ENCODE peak calls at places on chromosomes 1 and 21, in nine cellular contexts. One of them, this sample, is unnamed.

GRCh38 chr21:26007911-26008579 is 162.5 kb downstream of the APP start:
- DNase-seq in ureter: no peak
- DNase-seq in activated T-cell treated with anti-CD3 and anti-CD28 coated beads for 1 hour: no peak
- DNase-seq in AG09319: peak
- DNase-seq in MCF 10A: no peak
- DNase-seq in T follicular helper cell: no peak
- DNase-seq in NCI-H2081: peak
- DNase-seq in fibroblast of lung: peak
- DNase-seq in GM03348: peak
- DNase-seq in this sample: no peak

GRCh38 chr21:32611471-32611997 is 643 bp downstream of the CFAP298 start:
- DNase-seq in ureter: no peak
- DNase-seq in activated T-cell treated with anti-CD3 and anti-CD28 coated beads for 1 hour: no peak
- DNase-seq in AG09319: no peak
- DNase-seq in MCF 10A: peak
- DNase-seq in T follicular helper cell: peak
- DNase-seq in NCI-H2081: no peak
- DNase-seq in fibroblast of lung: peak
- DNase-seq in GM03348: peak
- DNase-seq in this sample: peak

GRCh38 chr1:2128189-2128901 is 66.2 kb downstream of the FAAP20 start:
- DNase-seq in ureter: no peak
- DNase-seq in activated T-cell treated with anti-CD3 and anti-CD28 coated beads for 1 hour: no peak
- DNase-seq in AG09319: no peak
- DNase-seq in MCF 10A: no peak
- DNase-seq in T follicular helper cell: no peak
- DNase-seq in NCI-H2081: no peak
- DNase-seq in fibroblast of lung: peak
- DNase-seq in GM03348: no peak
- DNase-seq in this sample: no peak

GRCh38 chr21:35616090-35616489 is 444.2 kb downstream of the SETD4 start:
- DNase-seq in ureter: no peak
- DNase-seq in activated T-cell treated with anti-CD3 and anti-CD28 coated beads for 1 hour: no peak
- DNase-seq in AG09319: peak
- DNase-seq in MCF 10A: peak
- DNase-seq in T follicular helper cell: no peak
- DNase-seq in NCI-H2081: peak
- DNase-seq in fibroblast of lung: peak
- DNase-seq in GM03348: peak
- DNase-seq in this sample: peak

GRCh38 chr1:89271616-89272015 is 1.0 kb downstream of the GBP5 start:
- DNase-seq in ureter: no peak
- DNase-seq in activated T-cell treated with anti-CD3 and anti-CD28 coated beads for 1 hour: no peak
- DNase-seq in AG09319: peak
- DNase-seq in MCF 10A: peak
- DNase-seq in T follicular helper cell: no peak
- DNase-seq in NCI-H2081: no peak
- DNase-seq in fibroblast of lung: peak
- DNase-seq in GM03348: peak
- DNase-seq in this sample: peak

GRCh38 chr21:46667735-46668380 is 32.4 kb downstream of the PRMT2 start:
- DNase-seq in ureter: no peak
- DNase-seq in activated T-cell treated with anti-CD3 and anti-CD28 coated beads for 1 hour: no peak
- DNase-seq in AG09319: no peak
- DNase-seq in MCF 10A: peak
- DNase-seq in T follicular helper cell: no peak
- DNase-seq in NCI-H2081: peak
- DNase-seq in fibroblast of lung: peak
- DNase-seq in GM03348: peak
- DNase-seq in this sample: peak

GRCh38 chr1:183612407-183612806 is 22.1 kb upstream of the NCF2 start:
- DNase-seq in ureter: no peak
- DNase-seq in activated T-cell treated with anti-CD3 and anti-CD28 coated beads for 1 hour: no peak
- DNase-seq in AG09319: no peak
- DNase-seq in MCF 10A: no peak
- DNase-seq in T follicular helper cell: no peak
- DNase-seq in NCI-H2081: no peak
- DNase-seq in fibroblast of lung: no peak
- DNase-seq in GM03348: no peak
- DNase-seq in this sample: no peak

GRCh38 chr1:8428441-8428840 is 110.5 kb downstream of the SLC45A1 start:
- DNase-seq in ureter: no peak
- DNase-seq in activated T-cell treated with anti-CD3 and anti-CD28 coated beads for 1 hour: no peak
- DNase-seq in AG09319: no peak
- DNase-seq in MCF 10A: no peak
- DNase-seq in T follicular helper cell: no peak
- DNase-seq in NCI-H2081: no peak
- DNase-seq in fibroblast of lung: no peak
- DNase-seq in GM03348: no peak
- DNase-seq in this sample: no peak

GRCh38 chr21:32093758-32094463 is 184.9 kb downstream of the MIS18A start:
- DNase-seq in ureter: no peak
- DNase-seq in activated T-cell treated with anti-CD3 and anti-CD28 coated beads for 1 hour: no peak
- DNase-seq in AG09319: no peak
- DNase-seq in MCF 10A: no peak
- DNase-seq in T follicular helper cell: no peak
- DNase-seq in NCI-H2081: no peak
- DNase-seq in fibroblast of lung: no peak
- DNase-seq in GM03348: no peak
- DNase-seq in this sample: no peak

GRCh38 chr1:192488058-192488457 is 87.5 kb upstream of the RGS1 start:
- DNase-seq in ureter: no peak
- DNase-seq in activated T-cell treated with anti-CD3 and anti-CD28 coated beads for 1 hour: no peak
- DNase-seq in AG09319: no peak
- DNase-seq in MCF 10A: no peak
- DNase-seq in T follicular helper cell: no peak
- DNase-seq in NCI-H2081: no peak
- DNase-seq in fibroblast of lung: no peak
- DNase-seq in GM03348: no peak
- DNase-seq in this sample: no peak

GRCh38 chr1:20697560-20697959 is 20.2 kb downstream of the KIF17 start:
- DNase-seq in ureter: no peak
- DNase-seq in activated T-cell treated with anti-CD3 and anti-CD28 coated beads for 1 hour: no peak
- DNase-seq in AG09319: no peak
- DNase-seq in MCF 10A: no peak
- DNase-seq in T follicular helper cell: no peak
- DNase-seq in NCI-H2081: no peak
- DNase-seq in fibroblast of lung: no peak
- DNase-seq in GM03348: no peak
- DNase-seq in this sample: no peak

GRCh38 chr1:244834596-244835275 is 722 bp upstream of the COX20 start:
- DNase-seq in ureter: peak
- DNase-seq in activated T-cell treated with anti-CD3 and anti-CD28 coated beads for 1 hour: peak
- DNase-seq in AG09319: peak
- DNase-seq in MCF 10A: peak
- DNase-seq in T follicular helper cell: peak
- DNase-seq in NCI-H2081: peak
- DNase-seq in fibroblast of lung: peak
- DNase-seq in GM03348: peak
- DNase-seq in this sample: peak

GRCh38 chr1:156627313-156627880 is 8.2 kb downstream of the HAPLN2 start:
- DNase-seq in ureter: no peak
- DNase-seq in activated T-cell treated with anti-CD3 and anti-CD28 coated beads for 1 hour: no peak
- DNase-seq in AG09319: no peak
- DNase-seq in MCF 10A: peak
- DNase-seq in T follicular helper cell: no peak
- DNase-seq in NCI-H2081: peak
- DNase-seq in fibroblast of lung: peak
- DNase-seq in GM03348: peak
- DNase-seq in this sample: peak

GRCh38 chr1:56456426-56457101 is 122.8 kb downstream of the PLPP3 start:
- DNase-seq in ureter: no peak
- DNase-seq in activated T-cell treated with anti-CD3 and anti-CD28 coated beads for 1 hour: no peak
- DNase-seq in AG09319: no peak
- DNase-seq in MCF 10A: peak
- DNase-seq in T follicular helper cell: no peak
- DNase-seq in NCI-H2081: no peak
- DNase-seq in fibroblast of lung: peak
- DNase-seq in GM03348: peak
- DNase-seq in this sample: peak

GRCh38 chr1:112985123-112985522 is 29.1 kb upstream of the SLC16A1 start:
- DNase-seq in ureter: no peak
- DNase-seq in activated T-cell treated with anti-CD3 and anti-CD28 coated beads for 1 hour: no peak
- DNase-seq in AG09319: no peak
- DNase-seq in MCF 10A: no peak
- DNase-seq in T follicular helper cell: no peak
- DNase-seq in NCI-H2081: no peak
- DNase-seq in fibroblast of lung: no peak
- DNase-seq in GM03348: no peak
- DNase-seq in this sample: peak

GRCh38 chr1:112716133-112716720 is 1.1 kb upstream of the PPM1J start:
- DNase-seq in ureter: peak
- DNase-seq in activated T-cell treated with anti-CD3 and anti-CD28 coated beads for 1 hour: peak
- DNase-seq in AG09319: peak
- DNase-seq in MCF 10A: peak
- DNase-seq in T follicular helper cell: peak
- DNase-seq in NCI-H2081: peak
- DNase-seq in fibroblast of lung: peak
- DNase-seq in GM03348: peak
- DNase-seq in this sample: peak

GRCh38 chr1:57474097-57474750 is 50.4 kb upstream of the DAB1 start:
- DNase-seq in ureter: no peak
- DNase-seq in activated T-cell treated with anti-CD3 and anti-CD28 coated beads for 1 hour: no peak
- DNase-seq in AG09319: no peak
- DNase-seq in MCF 10A: peak
- DNase-seq in T follicular helper cell: no peak
- DNase-seq in NCI-H2081: no peak
- DNase-seq in fibroblast of lung: peak
- DNase-seq in GM03348: peak
- DNase-seq in this sample: peak

GRCh38 chr1:157116735-157117103 is 17.1 kb upstream of the ETV3L start:
- DNase-seq in ureter: no peak
- DNase-seq in activated T-cell treated with anti-CD3 and anti-CD28 coated beads for 1 hour: no peak
- DNase-seq in AG09319: no peak
- DNase-seq in MCF 10A: no peak
- DNase-seq in T follicular helper cell: no peak
- DNase-seq in NCI-H2081: no peak
- DNase-seq in fibroblast of lung: no peak
- DNase-seq in GM03348: no peak
- DNase-seq in this sample: no peak

GRCh38 chr21:38834725-38835124 is 29.0 kb downstream of the ETS2 start:
- DNase-seq in ureter: no peak
- DNase-seq in activated T-cell treated with anti-CD3 and anti-CD28 coated beads for 1 hour: no peak
- DNase-seq in AG09319: no peak
- DNase-seq in MCF 10A: no peak
- DNase-seq in T follicular helper cell: no peak
- DNase-seq in NCI-H2081: peak
- DNase-seq in fibroblast of lung: no peak
- DNase-seq in GM03348: no peak
- DNase-seq in this sample: no peak

GRCh38 chr1:208536176-208536575 is 292.0 kb upstream of the PLXNA2 start:
- DNase-seq in ureter: no peak
- DNase-seq in activated T-cell treated with anti-CD3 and anti-CD28 coated beads for 1 hour: no peak
- DNase-seq in AG09319: no peak
- DNase-seq in MCF 10A: no peak
- DNase-seq in T follicular helper cell: no peak
- DNase-seq in NCI-H2081: no peak
- DNase-seq in fibroblast of lung: no peak
- DNase-seq in GM03348: no peak
- DNase-seq in this sample: no peak

GRCh38 chr1:236524142-236524891 is 535 bp downstream of the LGALS8 start:
- DNase-seq in ureter: peak
- DNase-seq in activated T-cell treated with anti-CD3 and anti-CD28 coated beads for 1 hour: peak
- DNase-seq in AG09319: peak
- DNase-seq in MCF 10A: peak
- DNase-seq in T follicular helper cell: peak
- DNase-seq in NCI-H2081: peak
- DNase-seq in fibroblast of lung: peak
- DNase-seq in GM03348: peak
- DNase-seq in this sample: peak

GRCh38 chr1:11977625-11978024 is 2.6 kb upstream of the MFN2 start:
- DNase-seq in ureter: no peak
- DNase-seq in activated T-cell treated with anti-CD3 and anti-CD28 coated beads for 1 hour: no peak
- DNase-seq in AG09319: peak
- DNase-seq in MCF 10A: no peak
- DNase-seq in T follicular helper cell: no peak
- DNase-seq in NCI-H2081: no peak
- DNase-seq in fibroblast of lung: no peak
- DNase-seq in GM03348: peak
- DNase-seq in this sample: no peak

GRCh38 chr1:11880911-11881748 is 22.4 kb upstream of the NPPB start:
- DNase-seq in ureter: no peak
- DNase-seq in activated T-cell treated with anti-CD3 and anti-CD28 coated beads for 1 hour: no peak
- DNase-seq in AG09319: no peak
- DNase-seq in MCF 10A: no peak
- DNase-seq in T follicular helper cell: no peak
- DNase-seq in NCI-H2081: no peak
- DNase-seq in fibroblast of lung: no peak
- DNase-seq in GM03348: no peak
- DNase-seq in this sample: no peak

GRCh38 chr1:22388666-22389455 is 62.8 kb upstream of the ZBTB40 start:
- DNase-seq in ureter: no peak
- DNase-seq in activated T-cell treated with anti-CD3 and anti-CD28 coated beads for 1 hour: no peak
- DNase-seq in AG09319: no peak
- DNase-seq in MCF 10A: peak
- DNase-seq in T follicular helper cell: no peak
- DNase-seq in NCI-H2081: no peak
- DNase-seq in fibroblast of lung: peak
- DNase-seq in GM03348: peak
- DNase-seq in this sample: peak

GRCh38 chr1:178037510-178038253 is 56.2 kb upstream of the RASAL2 start:
- DNase-seq in ureter: peak
- DNase-seq in activated T-cell treated with anti-CD3 and anti-CD28 coated beads for 1 hour: no peak
- DNase-seq in AG09319: peak
- DNase-seq in MCF 10A: no peak
- DNase-seq in T follicular helper cell: no peak
- DNase-seq in NCI-H2081: peak
- DNase-seq in fibroblast of lung: peak
- DNase-seq in GM03348: peak
- DNase-seq in this sample: peak

GRCh38 chr1:108327534-108328462 is 83.9 kb upstream of the NBPF4 start:
- DNase-seq in ureter: no peak
- DNase-seq in activated T-cell treated with anti-CD3 and anti-CD28 coated beads for 1 hour: no peak
- DNase-seq in AG09319: no peak
- DNase-seq in MCF 10A: peak
- DNase-seq in T follicular helper cell: no peak
- DNase-seq in NCI-H2081: no peak
- DNase-seq in fibroblast of lung: no peak
- DNase-seq in GM03348: no peak
- DNase-seq in this sample: no peak

GRCh38 chr1:1759456-1760344 is 18.6 kb downstream of the NADK start:
- DNase-seq in ureter: no peak
- DNase-seq in activated T-cell treated with anti-CD3 and anti-CD28 coated beads for 1 hour: no peak
- DNase-seq in AG09319: no peak
- DNase-seq in MCF 10A: no peak
- DNase-seq in T follicular helper cell: no peak
- DNase-seq in NCI-H2081: no peak
- DNase-seq in fibroblast of lung: no peak
- DNase-seq in GM03348: no peak
- DNase-seq in this sample: no peak

GRCh38 chr1:215568287-215568692 is 1.2 kb downstream of the KCTD3 start:
- DNase-seq in ureter: no peak
- DNase-seq in activated T-cell treated with anti-CD3 and anti-CD28 coated beads for 1 hour: no peak
- DNase-seq in AG09319: peak
- DNase-seq in MCF 10A: peak
- DNase-seq in T follicular helper cell: no peak
- DNase-seq in NCI-H2081: peak
- DNase-seq in fibroblast of lung: peak
- DNase-seq in GM03348: peak
- DNase-seq in this sample: no peak

GRCh38 chr1:156284112-156284511 is at the start of gene TMEM79:
- DNase-seq in ureter: peak
- DNase-seq in activated T-cell treated with anti-CD3 and anti-CD28 coated beads for 1 hour: no peak
- DNase-seq in AG09319: no peak
- DNase-seq in MCF 10A: no peak
- DNase-seq in T follicular helper cell: no peak
- DNase-seq in NCI-H2081: no peak
- DNase-seq in fibroblast of lung: no peak
- DNase-seq in GM03348: no peak
- DNase-seq in this sample: peak

GRCh38 chr1:203548917-203549708 is 55.2 kb downstream of the OPTC start:
- DNase-seq in ureter: no peak
- DNase-seq in activated T-cell treated with anti-CD3 and anti-CD28 coated beads for 1 hour: no peak
- DNase-seq in AG09319: no peak
- DNase-seq in MCF 10A: peak
- DNase-seq in T follicular helper cell: no peak
- DNase-seq in NCI-H2081: no peak
- DNase-seq in fibroblast of lung: no peak
- DNase-seq in GM03348: no peak
- DNase-seq in this sample: peak